ENCODE peak calls at places on chromosomes 2 and 18, in seven cellular contexts. Q is left ventricle myocardium inferior; V is HCT116; J is CD8-positive, alpha-beta T cell; I is astrocyte; S is CD8-positive, alpha-beta memory T cell; K is GM23248. A is an unnamed sample. For H3K4me1, the result is how much of the 10 kb centered on the place peaks cover.

GRCh38 chr2:120381661-120382060 is 35.7 kb downstream of the INHBB start:
- DNase-seq in Q (no peak), V (no peak), J (no peak), I (no peak), S (no peak), K (no peak), A (no peak)

GRCh38 chr2:232502513-232502900 is 14.9 kb upstream of the ECEL1 start:
- DNase-seq in Q (no peak), V (no peak), J (no peak), I (no peak), S (no peak), K (peak), A (no peak)

GRCh38 chr2:182852090-182852489 is 14.3 kb downstream of the FRZB start:
- DNase-seq in Q (no peak), V (peak), J (no peak), I (no peak), S (no peak), K (no peak), A (no peak)

GRCh38 chr2:62974999-62975398 is 75.6 kb upstream of the OTX1 start:
- DNase-seq in Q (no peak), V (no peak), J (no peak), I (no peak), S (no peak), K (no peak), A (no peak)

GRCh38 chr2:216632321-216632951 is 784 bp upstream of the IGFBP2 start:
- DNase-seq in Q (no peak), V (no peak), J (no peak), I (no peak), S (no peak), K (no peak), A (no peak)

GRCh38 chr2:48558436-48558835 is 28.5 kb downstream of the STON1 start:
- DNase-seq in Q (no peak), V (no peak), J (no peak), I (no peak), S (no peak), K (no peak), A (no peak)

GRCh38 chr2:165691615-165692014 is 102.4 kb downstream of the GALNT3 start:
- DNase-seq in Q (peak), V (no peak), J (no peak), I (peak), S (no peak), K (peak), A (no peak)

GRCh38 chr2:225937625-225938024 is 538.1 kb downstream of the NYAP2 start:
- DNase-seq in Q (no peak), V (no peak), J (no peak), I (peak), S (no peak), K (peak), A (no peak)

GRCh38 chr2:67984600-67984999 is 78.2 kb downstream of the C1D start:
- DNase-seq in Q (no peak), V (no peak), J (no peak), I (no peak), S (no peak), K (peak), A (no peak)

GRCh38 chr2:157808421-157808820 is 67.7 kb downstream of the ACVR1 start:
- DNase-seq in Q (no peak), V (no peak), J (no peak), I (no peak), S (no peak), K (no peak), A (no peak)

DNA sequence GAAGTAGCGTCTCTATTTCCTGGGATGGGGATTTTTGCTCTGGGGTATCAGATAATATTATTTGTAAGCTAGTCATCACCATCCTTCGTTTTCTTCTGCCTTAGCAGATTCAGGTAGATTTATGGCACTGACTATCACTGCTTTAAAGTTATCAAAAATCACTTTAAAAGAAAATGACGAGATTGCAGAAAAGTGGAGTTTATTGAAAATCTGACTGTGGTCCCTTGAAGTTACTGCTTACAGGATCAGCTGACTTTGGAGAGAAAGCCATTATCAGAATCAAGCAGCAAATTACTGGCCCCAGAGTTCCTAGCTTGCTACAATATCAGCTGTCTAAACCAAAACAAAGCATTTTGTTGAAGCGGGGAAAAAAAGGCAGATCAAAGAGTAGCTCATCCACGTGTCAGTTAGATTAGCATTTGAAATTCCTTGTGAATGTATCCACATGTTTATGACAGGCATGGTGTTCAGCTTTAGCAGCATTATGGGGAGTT is 18.5 kb downstream of the MBP start:
- DNase-seq in Q (no peak), V (no peak), J (no peak), I (no peak), S (no peak), K (no peak), A (no peak)
- H3K4me3 ChIP-seq in Q (peak), V (no peak), J (no peak), I (no peak), S (no peak), K (peak), A (no peak)

GRCh38 chr2:119137502-119137901 is 21.0 kb downstream of the C1QL2 start:
- DNase-seq in Q (no peak), V (no peak), J (no peak), I (no peak), S (no peak), K (no peak), A (no peak)
- H3K4me1 ChIP-seq in Q (under half), V (under half), J (under half), I (under half), S (under half), K (under half), A (under half)

GRCh38 chr18:75341897-75342296 is 85.6 kb downstream of the SMIM21 start:
- DNase-seq in Q (no peak), V (no peak), J (no peak), I (no peak), S (no peak), K (no peak), A (no peak)

GRCh38 chr18:75344161-75344560 is 83.3 kb downstream of the SMIM21 start:
- DNase-seq in Q (no peak), V (no peak), J (no peak), I (no peak), S (no peak), K (no peak), A (no peak)

GRCh38 chr18:75343389-75343788 is 84.1 kb downstream of the SMIM21 start:
- DNase-seq in Q (no peak), V (no peak), J (no peak), I (no peak), S (no peak), K (no peak), A (no peak)

GRCh38 chr18:75340206-75340605 is 87.3 kb downstream of the SMIM21 start:
- DNase-seq in Q (no peak), V (no peak), J (no peak), I (no peak), S (no peak), K (no peak), A (no peak)

DNA sequence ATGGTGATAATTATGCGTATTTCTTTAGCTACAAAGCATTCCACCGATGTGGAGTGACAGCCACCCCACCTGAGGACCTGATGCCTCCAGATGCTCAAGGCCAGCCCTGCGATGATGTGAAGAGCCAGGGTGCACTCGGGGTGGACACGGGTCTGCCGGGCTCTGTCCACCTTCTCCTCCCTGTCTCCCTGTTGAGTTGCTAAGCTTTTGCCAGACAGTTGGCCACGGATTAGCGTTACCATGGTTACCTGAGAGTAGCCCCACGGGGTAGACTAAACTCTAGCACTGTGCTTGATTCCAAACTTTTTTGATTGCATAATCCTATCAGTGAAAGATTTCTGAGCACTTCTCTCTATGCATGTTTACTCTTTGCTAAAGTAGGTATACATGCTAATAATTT is 86.2 kb downstream of the SMIM21 start:
- DNase-seq in Q (no peak), V (no peak), J (no peak), I (no peak), S (no peak), K (no peak), A (no peak)
- H3K4me3 ChIP-seq in Q (no peak), V (no peak), J (no peak), I (no peak), S (no peak), K (no peak), A (no peak)

GRCh38 chr2:133090358-133090757 is 420.4 kb upstream of the LYPD1 start:
- DNase-seq in Q (no peak), V (no peak), J (no peak), I (no peak), S (no peak), K (no peak), A (no peak)

GRCh38 chr2:133082034-133082433 is 412.0 kb upstream of the LYPD1 start:
- DNase-seq in Q (no peak), V (no peak), J (no peak), I (no peak), S (no peak), K (no peak), A (no peak)

GRCh38 chr2:133085646-133086045 is 415.6 kb upstream of the LYPD1 start:
- DNase-seq in Q (no peak), V (no peak), J (no peak), I (no peak), S (no peak), K (no peak), A (no peak)

GRCh38 chr2:133080822-133081221 is 410.8 kb upstream of the LYPD1 start:
- DNase-seq in Q (no peak), V (no peak), J (no peak), I (no peak), S (no peak), K (no peak), A (no peak)

DNA sequence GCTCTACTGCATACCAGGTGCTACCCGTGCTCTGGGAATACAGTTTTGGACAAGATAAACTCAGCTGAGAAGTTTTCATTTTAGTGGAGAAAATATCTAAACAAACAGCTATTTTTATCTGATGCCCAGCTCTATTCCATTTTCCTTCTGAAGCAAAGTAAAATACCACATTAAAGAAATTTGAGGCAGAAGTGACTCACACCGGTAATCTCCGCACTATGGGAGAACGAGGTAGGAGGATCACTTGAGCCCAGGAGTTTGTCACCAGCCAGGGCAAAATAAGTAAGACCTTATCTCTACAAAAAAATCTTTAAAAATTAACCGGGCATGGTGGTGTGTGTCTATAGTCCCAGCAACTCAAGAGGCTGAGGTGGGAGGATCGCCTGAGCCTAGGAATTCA is 416.2 kb upstream of the LYPD1 start:
- DNase-seq in Q (no peak), V (no peak), J (no peak), I (peak), S (no peak), K (no peak), A (no peak)
- H3K4me1 ChIP-seq in Q (under half), V (under half), J (under half), I (under half), S (under half), K (under half), A (under half)

GRCh38 chr2:159111346-159111922 is 143.0 kb downstream of the TANC1 start:
- DNase-seq in Q (peak), V (no peak), J (no peak), I (peak), S (no peak), K (peak), A (no peak)
- H3K4me3 ChIP-seq in Q (no peak), V (no peak), J (no peak), I (no peak), S (no peak), K (no peak), A (no peak)

GRCh38 chr18:35040988-35041751 is at the start of gene MAPRE2:
- DNase-seq in Q (peak), V (peak), J (peak), I (peak), S (peak), K (peak), A (peak)
- H3K4me1 ChIP-seq in Q (half or more), V (under half), J (under half), I (under half), S (under half), K (under half), A (under half)

GRCh38 chr2:112259509-112260294 is 4.9 kb upstream of the ZC3H8 start:
- DNase-seq in Q (peak), V (peak), J (peak), I (peak), S (peak), K (peak), A (peak)
- H3K4me3 ChIP-seq in Q (peak), V (no peak), J (peak), I (no peak), S (peak), K (peak), A (no peak)

DNA sequence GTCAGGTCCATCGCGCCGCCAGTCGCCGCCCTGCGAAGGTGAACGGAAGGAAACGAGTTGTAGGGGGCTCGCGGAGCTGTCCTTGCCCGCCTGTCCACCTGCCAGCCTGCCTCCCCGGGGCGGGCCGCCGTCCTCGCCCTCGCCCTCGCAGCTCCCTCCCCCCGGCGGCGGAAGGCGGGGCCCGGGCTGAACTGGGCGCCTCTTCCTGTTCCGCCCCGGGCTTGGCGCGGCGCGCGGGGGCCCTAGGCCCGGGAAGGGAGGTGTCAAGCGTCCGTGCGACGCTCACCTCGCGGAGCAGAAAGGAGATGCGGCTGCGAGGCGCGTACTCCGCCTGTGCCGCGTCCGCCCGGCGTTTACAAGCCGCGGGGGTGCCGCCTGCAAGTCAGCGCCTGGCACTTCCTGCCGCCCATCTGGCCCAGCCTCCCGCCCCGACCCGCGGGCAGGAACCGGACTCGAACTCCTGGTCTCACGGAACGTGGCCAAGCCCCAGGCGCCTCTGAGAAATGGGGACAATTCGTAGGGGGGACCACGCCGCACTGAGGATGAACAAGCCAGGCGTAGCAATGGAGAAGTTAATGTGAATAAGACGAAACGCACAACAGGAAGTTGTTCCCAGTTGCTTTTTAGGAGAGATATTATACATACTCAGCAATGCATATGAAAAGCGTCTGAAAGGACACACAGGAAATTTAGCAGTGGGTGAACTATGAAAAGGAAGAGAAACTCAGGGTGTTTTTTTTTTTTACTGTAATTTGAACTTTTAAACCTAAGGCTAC is at the start of gene CNPPD1:
- DNase-seq in Q (peak), V (peak), J (peak), I (peak), S (peak), K (peak), A (peak)
- H3K4me1 ChIP-seq in Q (half or more), V (under half), J (half or more), I (under half), S (half or more), K (under half), A (under half)

GRCh38 chr18:22559414-22560282 is 141.9 kb upstream of the CTAGE1 start:
- DNase-seq in Q (peak), V (no peak), J (peak), I (peak), S (no peak), K (peak), A (peak)

GRCh38 chr18:22560797-22561196 is 143.1 kb upstream of the CTAGE1 start:
- DNase-seq in Q (no peak), V (no peak), J (no peak), I (no peak), S (no peak), K (no peak), A (no peak)

GRCh38 chr18:22564036-22564435 is 146.3 kb upstream of the CTAGE1 start:
- DNase-seq in Q (no peak), V (no peak), J (no peak), I (peak), S (no peak), K (peak), A (no peak)

GRCh38 chr18:22560283-22560627 is 142.5 kb upstream of the CTAGE1 start:
- DNase-seq in Q (no peak), V (no peak), J (no peak), I (no peak), S (no peak), K (no peak), A (no peak)

GRCh38 chr18:22563098-22563707 is 145.5 kb upstream of the CTAGE1 start:
- DNase-seq in Q (no peak), V (peak), J (no peak), I (peak), S (no peak), K (peak), A (no peak)
- H3K4me3 ChIP-seq in Q (peak), V (peak), J (no peak), I (peak), S (no peak), K (peak), A (no peak)

DNA sequence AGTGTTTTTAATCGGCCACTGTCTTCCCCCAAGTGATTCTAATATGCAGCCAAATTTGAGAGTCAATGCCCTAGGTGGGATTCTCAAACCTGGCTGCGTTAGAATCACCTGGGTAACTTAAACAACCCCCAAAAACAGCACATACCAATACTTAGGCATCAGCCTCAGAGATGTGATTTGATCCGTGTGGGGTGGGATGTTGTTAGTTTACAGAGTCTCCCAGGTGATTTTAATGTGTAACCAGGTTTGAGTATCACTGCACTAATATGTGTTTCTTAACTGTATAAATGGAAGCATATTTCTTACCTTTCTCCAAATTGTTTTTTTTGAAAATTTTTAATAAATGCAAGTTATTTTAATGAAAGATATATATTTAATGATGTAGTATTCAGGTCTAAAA is 135.4 kb downstream of the PLCL1 start:
- DNase-seq in Q (no peak), V (no peak), J (no peak), I (no peak), S (no peak), K (no peak), A (no peak)
- H3K4me1 ChIP-seq in Q (under half), V (under half), J (under half), I (under half), S (under half), K (under half), A (under half)